ENCODE peak calls at places on chromosomes 3 and 15, in six cellular contexts. E is mesenchymal stem cell, R is H9, B is neuronal stem cell, D is mesendoderm, U is H1. I is an unnamed sample.

GRCh38 chr15:63510548-63510940 is 6.2 kb downstream of the USP3 start:
- DNase-seq in U (no peak), B (no peak), D (no peak), E (no peak), R (no peak), I (no peak)

GRCh38 chr3:60579734-60580133 is 671.5 kb downstream of the FHIT start:
- DNase-seq in B (no peak), R (no peak), E (peak; percentile 83), D (peak; percentile 38), U (no peak), I (peak; percentile 90)

GRCh38 chr3:134563614-134564013 is 77.8 kb downstream of the CEP63 start:
- DNase-seq in R (no peak), B (no peak), U (no peak), E (no peak), D (no peak), I (no peak)

GRCh38 chr3:106332884-106333283 is 464.1 kb upstream of the CBLB start:
- DNase-seq in D (peak; percentile 73), E (no peak), R (peak; percentile 34), U (no peak), B (no peak), I (peak; percentile 10)

GRCh38 chr3:9916734-9917680 is at the start of gene IL17RC:
- DNase-seq in R (peak; percentile 95), D (peak; percentile 95), E (peak; percentile 92), B (no peak), U (peak; percentile 81), I (peak; percentile 84)

GRCh38 chr3:173663664-173664063 is 266.1 kb downstream of the NLGN1 start:
- DNase-seq in R (no peak), D (no peak), E (peak; percentile 68), B (no peak), U (no peak), I (no peak)

GRCh38 chr3:27310693-27311092 is 58.5 kb downstream of the NEK10 start:
- DNase-seq in E (no peak), D (no peak), B (no peak), U (no peak), R (no peak), I (no peak)

GRCh38 chr3:127738192-127738840 is 65.6 kb downstream of the ABTB1 start:
- DNase-seq in U (no peak), B (no peak), E (peak; percentile 72), D (peak; percentile 29), R (no peak), I (peak; percentile 36)

GRCh38 chr3:52292247-52293065 is 4.8 kb downstream of the GLYCTK start:
- DNase-seq in D (no peak), U (no peak), E (no peak), R (no peak), B (no peak), I (no peak)

GRCh38 chr3:107928084-107928445 is 162.8 kb downstream of the CD47 start:
- DNase-seq in E (peak; percentile 38), U (no peak), R (peak; percentile 38), B (no peak), D (peak; percentile 54), I (peak; percentile 49)

GRCh38 chr3:141646760-141647561 is 91.1 kb upstream of the RNF7 start:
- DNase-seq in R (peak; percentile 73), B (peak; percentile 21), U (no peak), E (peak; percentile 75), D (peak; percentile 92), I (peak; percentile 62)

GRCh38 chr3:27326211-27326948 is 42.8 kb downstream of the NEK10 start:
- DNase-seq in B (no peak), D (no peak), R (no peak), U (no peak), E (peak; percentile 94), I (peak; percentile 98)

GRCh38 chr15:89416339-89417183 is 79.8 kb downstream of the RHCG start:
- DNase-seq in D (peak; percentile 95), E (peak; percentile 53), U (peak; percentile 100), R (peak; percentile 97), B (peak; percentile 83), I (peak; percentile 50)

GRCh38 chr3:120678984-120679383 is 3.1 kb downstream of the HGD start:
- DNase-seq in D (no peak), R (no peak), U (no peak), B (no peak), E (no peak), I (no peak)

GRCh38 chr3:172591876-172592771 is 68.9 kb upstream of the TNFSF10 start:
- DNase-seq in U (no peak), D (no peak), E (peak; percentile 25), R (no peak), B (no peak), I (peak; percentile 16)

GRCh38 chr15:33720952-33721351 is 247.3 kb upstream of the CHRM5 start:
- DNase-seq in R (no peak), U (no peak), E (peak; percentile 69), D (no peak), B (no peak), I (peak; percentile 84)

GRCh38 chr3:138210528-138210927 is 23.4 kb downstream of the ARMC8 start:
- DNase-seq in R (no peak), D (peak; percentile 30), B (peak; percentile 5), U (no peak), E (no peak), I (no peak)

GRCh38 chr3:38646630-38647029 is 2.9 kb downstream of the SCN5A start:
- DNase-seq in D (peak; percentile 84), R (peak; percentile 67), B (no peak), E (peak; percentile 50), U (peak; percentile 49), I (peak; percentile 34)

GRCh38 chr3:38649500-38650247 is at the start of gene SCN5A:
- DNase-seq in D (peak; percentile 54), B (no peak), R (peak; percentile 73), U (peak; percentile 82), E (peak; percentile 11), I (no peak)

GRCh38 chr3:38648659-38649499 is 608 bp downstream of the SCN5A start:
- DNase-seq in U (peak; percentile 49), D (no peak), E (no peak), R (peak; percentile 36), B (no peak), I (no peak)

GRCh38 chr3:38647217-38647970 is 2.1 kb downstream of the SCN5A start:
- DNase-seq in D (no peak), E (no peak), B (no peak), R (no peak), U (no peak), I (no peak)

DNA sequence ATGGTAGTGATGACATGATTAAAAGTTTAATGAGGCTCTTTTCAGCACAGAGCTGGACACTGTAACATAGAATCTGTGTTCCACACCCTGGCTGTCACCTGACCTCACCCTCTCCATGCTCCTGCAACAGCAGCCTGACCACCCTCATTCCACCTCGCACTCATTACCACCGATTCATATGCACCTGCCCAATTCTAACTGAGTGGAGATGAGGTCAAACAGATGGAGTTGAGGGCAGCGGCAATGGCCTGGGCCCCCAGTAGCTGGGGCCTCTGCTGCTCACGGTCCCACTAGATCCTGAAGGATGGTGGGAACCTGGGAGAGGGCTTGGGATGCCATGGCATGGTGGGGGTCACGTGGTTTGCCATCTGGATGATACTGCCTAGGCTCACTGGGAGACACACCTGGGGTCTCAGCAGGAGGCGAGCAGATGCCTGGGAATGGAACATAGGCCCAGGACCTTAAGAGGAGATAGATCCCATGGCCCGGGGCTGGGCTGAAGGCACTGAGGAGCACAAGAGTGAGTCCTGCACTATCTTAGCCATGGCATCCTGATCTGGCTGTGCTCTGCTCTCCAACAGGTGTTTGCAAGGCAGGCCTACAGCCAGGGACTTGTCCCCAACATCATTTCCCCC is 1.3 kb downstream of the SCN5A start:
- DNase-seq in E (no peak), B (no peak), D (no peak), U (peak; percentile 39), R (peak; percentile 27), I (no peak)
- H2BK15ac ChIP-seq in E (no peak overlapping the region), B (no peak overlapping the region), D (no peak overlapping the region), U (peak overlapping the region; percentile 3), R (no peak overlapping the region), I (no peak overlapping the region)

GRCh38 chr15:69067296-69067695 is 52.8 kb downstream of the NOX5 start:
- DNase-seq in E (no peak), D (no peak), U (no peak), R (peak; percentile 10), B (no peak), I (no peak)

GRCh38 chr15:69061414-69061842 is 46.9 kb downstream of the NOX5 start:
- DNase-seq in B (no peak), D (no peak), E (no peak), R (peak; percentile 22), U (no peak), I (no peak)

GRCh38 chr15:69066646-69066995 is 52.1 kb downstream of the NOX5 start:
- DNase-seq in D (no peak), R (no peak), E (no peak), U (no peak), B (no peak), I (no peak)

GRCh38 chr15:69065981-69066645 is 51.6 kb downstream of the NOX5 start:
- DNase-seq in B (no peak), U (no peak), D (no peak), R (peak; percentile 16), E (no peak), I (no peak)

GRCh38 chr15:69064649-69065048 is 50.2 kb downstream of the NOX5 start:
- DNase-seq in R (peak; percentile 26), E (no peak), U (no peak), B (no peak), D (no peak), I (no peak)
- H2BK15ac ChIP-seq in R (no peak overlapping the region), E (no peak overlapping the region), U (peak overlapping the region; percentile 68), B (no peak overlapping the region), D (no peak overlapping the region), I (no peak overlapping the region)

DNA sequence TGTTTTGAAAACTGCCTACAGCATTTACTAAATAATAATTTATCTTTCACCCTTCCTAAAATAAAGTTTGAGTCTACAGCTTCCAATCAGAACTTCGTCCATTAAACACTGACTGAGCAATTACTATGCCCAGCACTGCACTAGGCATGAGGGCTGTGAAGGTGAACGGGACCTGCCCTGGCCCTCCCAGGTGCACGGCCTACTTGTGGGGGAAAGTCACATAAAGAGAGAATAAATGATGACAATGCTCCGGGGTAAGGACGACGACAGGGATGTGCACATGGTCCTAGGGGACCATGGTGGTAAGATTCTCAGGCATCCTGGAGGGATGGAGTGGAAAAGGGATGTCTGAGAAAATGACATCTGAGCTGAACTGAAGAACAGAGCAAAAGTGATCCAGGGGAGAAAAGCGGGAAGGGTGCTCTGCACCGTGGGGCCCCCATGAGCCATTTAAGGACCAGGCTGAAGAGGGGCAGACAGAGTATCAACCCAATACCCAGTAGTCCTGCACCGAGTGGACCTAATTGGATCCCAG is 11.5 kb downstream of the PLA2G4F start:
- DNase-seq in R (no peak), B (no peak), D (no peak), U (no peak), E (no peak), I (no peak)
- H2BK15ac ChIP-seq in R (no peak overlapping the region), B (no peak overlapping the region), D (no peak overlapping the region), U (no peak overlapping the region), E (no peak overlapping the region), I (no peak overlapping the region)

GRCh38 chr3:171584100-171584499 is 123.9 kb upstream of the TNIK start:
- DNase-seq in D (no peak), E (no peak), B (no peak), U (no peak), R (no peak), I (no peak)

GRCh38 chr3:171586274-171586673 is 126.1 kb upstream of the TNIK start:
- DNase-seq in R (no peak), U (no peak), B (no peak), E (no peak), D (no peak), I (no peak)

DNA sequence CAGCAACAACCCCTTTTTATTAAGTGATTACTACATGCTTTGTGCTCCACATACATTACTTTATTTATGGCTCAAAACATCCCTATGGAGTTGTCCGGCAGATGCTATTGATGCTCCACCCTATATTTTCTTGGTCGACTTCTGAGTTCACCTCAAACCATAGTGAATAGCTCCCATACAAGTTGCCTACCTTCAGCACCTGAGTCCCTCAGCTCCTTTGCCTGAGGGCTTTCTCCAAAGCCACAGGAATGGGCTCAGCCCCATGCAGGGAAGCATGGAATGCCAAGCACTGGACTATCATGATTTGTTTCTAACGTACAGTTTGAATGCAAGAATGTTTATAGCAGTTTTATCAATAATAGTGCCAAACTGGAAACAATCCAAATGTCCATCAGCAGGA is 124.8 kb upstream of the TNIK start:
- DNase-seq in U (no peak), B (no peak), E (no peak), D (peak; percentile 45), R (no peak), I (no peak)
- H2BK15ac ChIP-seq in U (no peak overlapping the region), B (no peak overlapping the region), E (no peak overlapping the region), D (no peak overlapping the region), R (no peak overlapping the region), I (no peak overlapping the region)

I was measured in IMR-90.